ENCODE peak calls at places on chromosomes 6 and 20, in ten cellular contexts. E is breast epithelium, A is uterus, B is hepatocyte, D is IMR-90, N is H9, V is fibroblast of lung, Y is neural progenitor cell, W is A549, C is sigmoid colon. P is an unnamed sample.

GRCh38 chr20:18694071-18694470 is 106.2 kb downstream of the DTD1 start:
- DNase-seq in E (no peak), A (no peak), B (no peak), D (no peak), N (no peak), V (no peak), Y (no peak), W (no peak), C (no peak), P (no peak)

GRCh38 chr6:32972353-32973143 is 4.2 kb downstream of the BRD2 start:
- DNase-seq in E (no peak), A (no peak), B (peak), D (no peak), N (no peak), V (no peak), Y (peak), W (peak), C (peak), P (peak)

GRCh38 chr6:127458817-127459216 is 372 bp downstream of the KIAA0408 start:
- DNase-seq in E (no peak), A (peak), B (peak), D (peak), N (no peak), V (peak), Y (peak), W (no peak), C (peak), P (peak)

GRCh38 chr6:170286934-170287265 is 4.0 kb downstream of the DLL1 start:
- DNase-seq in E (no peak), A (no peak), B (no peak), D (no peak), N (no peak), V (no peak), Y (no peak), W (no peak), C (no peak), P (no peak)

GRCh38 chr6:126199482-126199881 is 140.4 kb upstream of the CENPW start:
- DNase-seq in E (no peak), A (no peak), B (no peak), D (no peak), N (no peak), V (no peak), Y (no peak), W (no peak), C (no peak), P (no peak)

GRCh38 chr6:111718326-111718725 is 112.6 kb upstream of the TRAF3IP2 start:
- DNase-seq in E (no peak), A (no peak), B (no peak), D (no peak), N (no peak), V (no peak), Y (peak), W (no peak), C (no peak), P (no peak)

GRCh38 chr20:58553841-58554240 is 38.6 kb upstream of the APCDD1L start:
- DNase-seq in E (peak), A (peak), B (peak), D (peak), N (peak), V (peak), Y (no peak), W (no peak), C (peak), P (no peak)

GRCh38 chr6:82608777-82609176 is 245.2 kb downstream of the TPBG start:
- DNase-seq in E (no peak), A (no peak), B (no peak), D (no peak), N (no peak), V (no peak), Y (peak), W (no peak), C (no peak), P (no peak)

GRCh38 chr6:145756170-145756662 is 20.9 kb upstream of the EPM2A start:
- DNase-seq in E (peak), A (peak), B (peak), D (peak), N (no peak), V (peak), Y (no peak), W (no peak), C (no peak), P (no peak)

GRCh38 chr6:143099647-143100046 is 39.0 kb downstream of the AIG1 start:
- DNase-seq in E (no peak), A (no peak), B (no peak), D (no peak), N (no peak), V (no peak), Y (no peak), W (no peak), C (no peak), P (no peak)

GRCh38 chr6:135514706-135515105 is 17.2 kb upstream of the AHI1 start:
- DNase-seq in E (no peak), A (no peak), B (no peak), D (no peak), N (no peak), V (no peak), Y (peak), W (no peak), C (no peak), P (no peak)

GRCh38 chr20:20002101-20002998 is 14.8 kb upstream of the NAA20 start:
- DNase-seq in E (no peak), A (peak), B (no peak), D (peak), N (no peak), V (no peak), Y (no peak), W (no peak), C (no peak), P (no peak)

GRCh38 chr6:167505199-167505598 is 180.3 kb downstream of the TTLL2 start:
- DNase-seq in E (no peak), A (no peak), B (no peak), D (no peak), N (no peak), V (no peak), Y (no peak), W (no peak), C (no peak), P (no peak)

GRCh38 chr6:51738614-51739013 is 348.8 kb downstream of the PKHD1 start:
- DNase-seq in E (no peak), A (no peak), B (no peak), D (no peak), N (no peak), V (no peak), Y (no peak), W (no peak), C (no peak), P (no peak)

GRCh38 chr6:11033825-11034224 is 10.3 kb downstream of the ELOVL2 start:
- DNase-seq in E (no peak), A (no peak), B (no peak), D (peak), N (no peak), V (peak), Y (no peak), W (no peak), C (no peak), P (no peak)

GRCh38 chr6:78243519-78243918 is 590.7 kb downstream of the MEI4 start:
- DNase-seq in E (no peak), A (no peak), B (peak), D (peak), N (no peak), V (peak), Y (no peak), W (no peak), C (no peak), P (no peak)

GRCh38 chr20:62651285-62652021 is 9.2 kb downstream of the SLCO4A1 start:
- DNase-seq in E (peak), A (peak), B (peak), D (peak), N (no peak), V (no peak), Y (no peak), W (no peak), C (peak), P (peak)

GRCh38 chr6:14696367-14696766 is 549.5 kb upstream of the JARID2 start:
- DNase-seq in E (no peak), A (no peak), B (no peak), D (peak), N (no peak), V (no peak), Y (no peak), W (no peak), C (no peak), P (no peak)

GRCh38 chr6:157681041-157681650 is 141.9 kb upstream of the SNX9 start:
- DNase-seq in E (no peak), A (no peak), B (no peak), D (no peak), N (no peak), V (no peak), Y (no peak), W (no peak), C (no peak), P (no peak)

GRCh38 chr6:28693751-28694443 is 168.2 kb downstream of the GPX5 start:
- DNase-seq in E (no peak), A (no peak), B (no peak), D (no peak), N (peak), V (no peak), Y (peak), W (no peak), C (no peak), P (no peak)

GRCh38 chr6:96186516-96187195 is 170.9 kb downstream of the FUT9 start:
- DNase-seq in E (no peak), A (no peak), B (no peak), D (no peak), N (no peak), V (no peak), Y (no peak), W (no peak), C (no peak), P (no peak)

GRCh38 chr6:3382399-3383279 is 74.2 kb downstream of the SLC22A23 start:
- DNase-seq in E (no peak), A (no peak), B (peak), D (peak), N (no peak), V (peak), Y (no peak), W (no peak), C (no peak), P (no peak)

GRCh38 chr6:121963826-121964225 is 435.6 kb upstream of the HSF2 start:
- DNase-seq in E (no peak), A (no peak), B (no peak), D (no peak), N (no peak), V (no peak), Y (no peak), W (no peak), C (no peak), P (no peak)
- H3K27ac ChIP-seq in E (no peak), A (no peak), B (no peak), D (no peak), N (no peak), V (no peak), Y (no peak), W (no peak), C (no peak), P (no peak)

DNA sequence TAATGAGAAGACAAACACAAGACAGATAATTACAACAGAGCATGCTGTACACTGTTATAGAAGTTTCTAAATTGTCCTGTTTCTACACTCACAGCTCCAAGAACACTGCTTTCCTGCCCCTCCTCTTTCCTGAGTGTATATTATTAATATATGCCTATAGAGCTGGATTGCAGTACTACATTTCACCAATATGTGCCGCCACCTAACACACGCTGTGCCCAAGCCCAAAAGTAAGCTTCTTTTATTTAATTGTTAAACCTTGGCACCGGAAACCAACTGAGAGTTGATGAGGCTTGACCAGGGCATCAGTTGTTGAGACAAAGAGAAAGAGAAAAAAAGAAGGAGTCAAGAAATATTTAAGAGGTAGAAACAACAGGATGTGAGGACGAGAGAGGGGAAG is 16.0 kb upstream of the PTPRT start:
- DNase-seq in E (no peak), A (no peak), B (no peak), D (no peak), N (no peak), V (no peak), Y (no peak), W (no peak), C (no peak), P (no peak)
- TF ChIP-seq CTCF in E (no peak), A (no peak), B (no peak), D (no peak), N (peak), V (no peak), Y (peak), W (no peak), C (no peak), P (no peak)

DNA sequence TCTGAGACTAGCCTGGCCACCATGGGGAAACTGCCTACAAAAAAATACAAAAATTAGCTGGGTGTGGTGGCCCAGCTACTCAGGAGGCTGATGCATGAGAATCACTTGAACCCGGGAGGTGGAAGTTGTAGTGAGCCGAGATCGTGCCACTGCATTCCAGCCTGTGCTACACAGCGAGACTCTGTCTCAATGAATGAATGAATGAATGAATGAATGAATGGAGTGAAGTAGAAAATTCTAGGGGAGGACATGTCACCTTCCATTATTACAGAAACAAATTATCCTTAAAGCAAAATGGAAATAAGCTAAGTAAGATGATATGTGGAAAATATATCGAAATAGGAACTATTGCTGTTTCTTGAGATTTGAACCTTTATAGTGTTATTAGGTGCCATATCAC is 2.9 kb upstream of the PNISR start:
- DNase-seq in E (no peak), A (no peak), B (no peak), D (no peak), N (no peak), V (no peak), Y (no peak), W (no peak), C (no peak), P (no peak)
- H3K27ac ChIP-seq in E (no peak), A (no peak), B (no peak), D (no peak), N (no peak), V (no peak), Y (no peak), W (no peak), C (no peak), P (no peak)

DNA sequence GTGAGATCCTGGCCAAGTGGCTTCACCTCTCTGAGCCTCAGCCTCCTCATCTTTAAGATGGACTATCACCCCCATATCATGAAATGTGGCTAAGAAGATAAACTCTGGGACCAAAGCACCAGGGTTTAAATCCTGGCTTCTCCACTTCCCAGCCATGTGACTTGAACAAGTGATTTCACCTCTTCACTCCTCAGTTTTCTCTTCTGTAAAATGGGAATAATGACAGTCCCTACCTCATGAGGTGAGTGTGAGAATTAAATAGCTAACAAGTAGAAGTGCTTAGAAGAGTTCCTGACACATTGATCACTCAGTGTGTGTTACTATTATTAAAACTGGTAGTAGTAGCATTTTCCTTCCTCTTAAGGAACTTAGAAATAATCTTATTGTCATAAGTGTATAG is 516.9 kb upstream of the SULF2 start:
- DNase-seq in E (no peak), A (no peak), B (no peak), D (no peak), N (no peak), V (no peak), Y (no peak), W (no peak), C (no peak), P (no peak)
- TF ChIP-seq CTCF in E (no peak), A (no peak), B (no peak), D (no peak), N (no peak), V (no peak), Y (no peak), W (no peak), C (no peak), P (no peak)

DNA sequence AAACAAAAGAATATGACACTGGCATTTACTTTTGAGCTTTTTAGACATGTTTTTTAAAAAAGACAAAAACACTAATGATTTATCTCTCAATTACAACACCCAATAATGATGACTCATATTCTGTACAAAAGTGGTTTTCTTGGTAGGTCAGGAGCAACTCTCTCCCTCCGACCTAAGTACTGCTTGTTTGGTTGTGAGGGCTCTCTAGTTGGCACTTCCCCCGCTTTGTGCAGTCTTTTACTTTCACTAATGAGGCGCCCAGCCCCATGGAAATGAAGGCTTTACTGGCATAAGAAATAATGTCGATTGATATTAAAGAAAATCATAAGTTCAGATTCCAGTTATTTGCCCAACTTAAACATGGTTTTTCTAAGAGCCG is 1.3 kb downstream of the KPNA5 start:
- DNase-seq in E (no peak), A (peak), B (peak), D (peak), N (no peak), V (peak), Y (peak), W (no peak), C (no peak), P (no peak)
- H3K27ac ChIP-seq in E (no peak), A (peak), B (peak), D (no peak), N (no peak), V (no peak), Y (no peak), W (peak), C (peak), P (peak)

GRCh38 chr6:49423817-49424216 is 39.2 kb downstream of the MMUT start:
- DNase-seq in E (no peak), A (no peak), B (peak), D (no peak), N (no peak), V (no peak), Y (no peak), W (peak), C (no peak), P (no peak)
- TF ChIP-seq CTCF in E (no peak), A (no peak), B (peak), D (peak), N (peak), V (no peak), Y (peak), W (peak), C (no peak), P (peak)

GRCh38 chr20:1872456-1873183 is 22.6 kb upstream of the SIRPA start:
- DNase-seq in E (no peak), A (no peak), B (no peak), D (no peak), N (no peak), V (no peak), Y (no peak), W (no peak), C (no peak), P (peak)
- H3K27ac ChIP-seq in E (no peak), A (no peak), B (peak), D (no peak), N (no peak), V (no peak), Y (no peak), W (no peak), C (no peak), P (peak)

GRCh38 chr6:36978687-36979086 is 7.3 kb downstream of the MTCH1 start:
- DNase-seq in E (no peak), A (no peak), B (no peak), D (no peak), N (no peak), V (no peak), Y (no peak), W (no peak), C (no peak), P (no peak)

GRCh38 chr6:36980129-36980528 is 5.9 kb downstream of the MTCH1 start:
- DNase-seq in E (no peak), A (no peak), B (no peak), D (no peak), N (no peak), V (no peak), Y (no peak), W (no peak), C (no peak), P (no peak)

GRCh38 chr6:36977470-36977941 is 8.5 kb downstream of the MTCH1 start:
- DNase-seq in E (no peak), A (no peak), B (no peak), D (no peak), N (peak), V (no peak), Y (peak), W (peak), C (no peak), P (peak)

GRCh38 chr6:36980876-36981619 is 4.9 kb downstream of the MTCH1 start:
- DNase-seq in E (no peak), A (no peak), B (no peak), D (no peak), N (no peak), V (no peak), Y (peak), W (no peak), C (no peak), P (no peak)

GRCh38 chr6:36979343-36979742 is 6.7 kb downstream of the MTCH1 start:
- DNase-seq in E (no peak), A (peak), B (peak), D (peak), N (no peak), V (peak), Y (no peak), W (no peak), C (peak), P (no peak)
- TF ChIP-seq CTCF in E (peak), A (peak), B (peak), D (peak), N (peak), V (peak), Y (peak), W (no peak), C (peak), P (no peak)

GRCh38 chr6:121856296-121856695 is 420.9 kb downstream of the GJA1 start:
- DNase-seq in E (no peak), A (no peak), B (no peak), D (peak), N (no peak), V (peak), Y (no peak), W (no peak), C (no peak), P (no peak)

GRCh38 chr6:121858310-121858709 is 422.9 kb downstream of the GJA1 start:
- DNase-seq in E (no peak), A (no peak), B (no peak), D (no peak), N (no peak), V (no peak), Y (no peak), W (no peak), C (no peak), P (no peak)

GRCh38 chr6:121858976-121859375 is 423.5 kb downstream of the GJA1 start:
- DNase-seq in E (no peak), A (no peak), B (no peak), D (no peak), N (no peak), V (no peak), Y (no peak), W (no peak), C (no peak), P (no peak)

GRCh38 chr6:121857551-121857950 is 422.1 kb downstream of the GJA1 start:
- DNase-seq in E (no peak), A (no peak), B (no peak), D (peak), N (peak), V (no peak), Y (peak), W (no peak), C (no peak), P (no peak)
- H3K27ac ChIP-seq in E (no peak), A (no peak), B (no peak), D (no peak), N (no peak), V (no peak), Y (no peak), W (no peak), C (no peak), P (no peak)

GRCh38 chr6:20266851-20267608 is 54.8 kb upstream of the MBOAT1 start:
- DNase-seq in E (no peak), A (no peak), B (no peak), D (no peak), N (no peak), V (peak), Y (no peak), W (no peak), C (no peak), P (no peak)

GRCh38 chr6:20265842-20266241 is 53.6 kb upstream of the MBOAT1 start:
- DNase-seq in E (no peak), A (no peak), B (no peak), D (no peak), N (no peak), V (no peak), Y (no peak), W (no peak), C (no peak), P (no peak)

GRCh38 chr6:20271818-20272217 is 59.5 kb upstream of the MBOAT1 start:
- DNase-seq in E (no peak), A (no peak), B (no peak), D (no peak), N (no peak), V (no peak), Y (no peak), W (no peak), C (no peak), P (no peak)

GRCh38 chr6:20274115-20274514 is 61.8 kb upstream of the MBOAT1 start:
- DNase-seq in E (no peak), A (no peak), B (peak), D (no peak), N (no peak), V (no peak), Y (no peak), W (no peak), C (no peak), P (no peak)

DNA sequence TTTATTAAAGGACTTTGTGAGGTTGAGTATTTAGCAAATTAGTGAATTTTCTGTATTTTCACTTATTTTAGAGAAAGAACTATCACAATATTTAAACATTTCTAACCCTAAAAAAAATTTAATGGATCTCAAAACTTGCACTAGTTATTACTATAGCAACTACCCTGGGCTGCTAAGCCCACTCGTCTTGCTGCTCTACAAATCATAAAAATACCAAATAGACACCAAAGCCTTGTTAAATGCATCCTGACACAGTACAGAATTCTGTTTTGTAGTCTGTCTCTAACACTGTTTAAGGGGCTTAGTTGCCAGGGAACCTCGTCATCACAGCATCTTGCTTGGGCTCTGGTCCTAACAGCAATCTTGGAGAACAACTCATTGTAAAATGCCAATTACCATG is 56.9 kb upstream of the MBOAT1 start:
- DNase-seq in E (no peak), A (no peak), B (no peak), D (no peak), N (no peak), V (no peak), Y (no peak), W (no peak), C (no peak), P (no peak)
- TF ChIP-seq CTCF in E (no peak), A (no peak), B (no peak), D (no peak), N (no peak), V (no peak), Y (no peak), W (no peak), C (no peak), P (no peak)